ENCODE peak calls at places on chromosome 10, in five cellular contexts. Y, F, O, I and Z are unnamed samples.

GRCh38 chr10:14798631-14799030 is 23.9 kb upstream of the FAM107B start:
- DNase-seq in I (no peak), Y (no peak), O (no peak), F (no peak), Z (no peak)

GRCh38 chr10:97327348-97328294 is 6.9 kb downstream of the FRAT2 start:
- DNase-seq in I (no peak), O (no peak), F (no peak), Y (no peak), Z (no peak)

GRCh38 chr10:93851169-93851568 is 42.6 kb upstream of the SLC35G1 start:
- DNase-seq in F (no peak), I (no peak), Y (no peak), O (no peak), Z (no peak)

GRCh38 chr10:110423650-110424049 is 74.1 kb upstream of the DUSP5 start:
- DNase-seq in I (peak; percentile 57), O (no peak), F (no peak), Y (no peak), Z (no peak)

GRCh38 chr10:48466611-48467240 is 138.1 kb downstream of the ARHGAP22 start:
- DNase-seq in Y (no peak), O (no peak), F (no peak), I (no peak), Z (peak; percentile 38)

GRCh38 chr10:90138844-90139243 is 437.5 kb downstream of the KIF20B start:
- DNase-seq in Y (no peak), O (no peak), I (no peak), F (no peak), Z (no peak)

GRCh38 chr10:6274040-6274439 is 71.3 kb downstream of the PFKFB3 start:
- DNase-seq in Y (no peak), I (no peak), F (no peak), O (no peak), Z (no peak)

GRCh38 chr10:10326119-10326518 is 691.6 kb upstream of the CELF2 start:
- DNase-seq in O (peak; percentile 32), Y (no peak), I (no peak), F (no peak), Z (no peak)

GRCh38 chr10:73907841-73908517 is 3.0 kb upstream of the PLAU start:
- DNase-seq in O (peak; percentile 70), I (peak; percentile 67), F (no peak), Y (no peak), Z (no peak)

GRCh38 chr10:1256139-1256720 is 200.0 kb downstream of the WDR37 start:
- DNase-seq in Y (no peak), I (no peak), O (no peak), F (no peak), Z (no peak)

GRCh38 chr10:19719320-19719719 is 96.9 kb upstream of the PLXDC2 start:
- DNase-seq in I (no peak), F (no peak), Y (no peak), O (peak; percentile 92), Z (no peak)

GRCh38 chr10:11057448-11057847 is 39.8 kb downstream of the CELF2 start:
- DNase-seq in I (no peak), O (no peak), F (no peak), Y (no peak), Z (no peak)

GRCh38 chr10:73262105-73262730 is 9.8 kb upstream of the MRPS16 start:
- DNase-seq in I (no peak), Y (no peak), O (peak; percentile 80), F (no peak), Z (no peak)

GRCh38 chr10:131065673-131066331 is 245.7 kb downstream of the TCERG1L start:
- DNase-seq in O (no peak), F (no peak), Y (no peak), I (no peak), Z (no peak)

GRCh38 chr10:29657719-29658274 is 23.0 kb upstream of the SVIL start:
- DNase-seq in O (peak; percentile 53), Y (no peak), F (no peak), I (no peak), Z (no peak)

GRCh38 chr10:127243490-127244272 is 47.3 kb upstream of the INSYN2A start:
- DNase-seq in O (peak; percentile 4), Y (peak; percentile 43), F (peak; percentile 31), I (no peak), Z (no peak)

GRCh38 chr10:123203393-123204126 is 49.4 kb downstream of the BUB3 start:
- DNase-seq in I (no peak), Y (no peak), O (no peak), F (no peak), Z (no peak)

GRCh38 chr10:115931301-115931700 is 341.7 kb downstream of the GFRA1 start:
- DNase-seq in I (no peak), Y (no peak), F (no peak), O (no peak), Z (no peak)

GRCh38 chr10:27104919-27105318 is 4.6 kb upstream of the ANKRD26 start:
- DNase-seq in Y (no peak), I (no peak), F (no peak), O (no peak), Z (peak; percentile 9)

GRCh38 chr10:70830185-70830584 is 14.4 kb downstream of the SGPL1 start:
- DNase-seq in F (no peak), O (no peak), I (no peak), Y (no peak), Z (no peak)

GRCh38 chr10:47372726-47373125 is 11.4 kb downstream of the ZNF488 start:
- DNase-seq in I (no peak), Y (peak; percentile 10), F (no peak), O (no peak), Z (no peak)

GRCh38 chr10:70312972-70313371 is 29.2 kb upstream of the NPFFR1 start:
- DNase-seq in F (no peak), Y (no peak), O (no peak), I (no peak), Z (no peak)

GRCh38 chr10:68121862-68122261 is 12.6 kb downstream of the MYPN start:
- DNase-seq in I (no peak), O (no peak), Y (no peak), F (no peak), Z (no peak)

GRCh38 chr10:132206806-132207535 is 20.2 kb downstream of the DPYSL4 start:
- DNase-seq in O (no peak), F (no peak), I (no peak), Y (no peak), Z (no peak)
- TF ChIP-seq CTCF in O (no peak), F (no peak), I (no peak), Y (no peak), Z (no peak)

DNA sequence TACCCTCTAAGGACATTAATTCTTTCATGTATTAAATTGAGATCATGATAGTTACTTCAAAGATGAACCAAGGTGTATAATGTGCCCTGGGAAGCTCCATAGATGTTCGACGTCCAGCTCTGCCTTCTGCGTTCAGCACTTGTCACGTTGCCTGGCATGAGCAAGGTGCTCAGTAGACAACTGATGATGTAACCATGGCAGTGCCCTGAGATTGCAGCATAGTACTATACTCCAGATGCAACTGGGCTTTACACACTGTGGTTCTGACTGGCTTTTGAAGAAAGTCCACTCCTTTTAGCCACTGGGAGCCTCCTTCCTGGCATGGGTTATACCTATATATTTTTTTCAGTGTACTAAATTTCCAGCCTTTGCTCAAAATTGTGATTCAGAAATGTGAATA is 355.8 kb upstream of the SORCS1 start:
- DNase-seq in O (no peak), I (no peak), F (no peak), Y (no peak), Z (no peak)
- H3K9me3 ChIP-seq in O (no peaks in the 10 kb centered on the region), I (no peaks in the 10 kb centered on the region), F (no peaks in the 10 kb centered on the region), Y (no peaks in the 10 kb centered on the region), Z (no peaks in the 10 kb centered on the region)

GRCh38 chr10:69275444-69275843 is 2.9 kb upstream of the HK1 start:
- DNase-seq in O (no peak), F (no peak), Y (no peak), I (no peak), Z (no peak)
- H3K27ac ChIP-seq in O (no peak overlapping the region), F (no peak overlapping the region), Y (no peak overlapping the region), I (no peak overlapping the region), Z (no peak overlapping the region)

DNA sequence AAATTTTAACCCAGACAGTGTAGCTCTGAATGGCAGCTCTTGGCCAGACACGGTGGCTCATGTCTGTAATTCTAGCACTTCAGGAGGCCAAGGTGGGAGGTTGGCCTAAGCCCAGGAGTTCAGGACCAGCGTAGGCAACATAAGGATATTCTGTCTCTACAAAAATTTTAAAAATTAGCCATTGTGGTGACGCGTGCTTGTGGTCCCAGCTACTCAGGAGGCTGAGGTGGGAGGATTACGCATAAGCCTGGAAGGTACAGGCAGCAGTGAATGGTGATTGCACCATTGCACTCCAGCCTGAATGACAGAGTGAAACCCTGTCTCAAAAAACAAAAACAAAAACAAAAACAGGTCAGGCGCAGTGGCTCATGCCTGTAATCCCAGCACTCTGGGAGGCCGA is 50.0 kb downstream of the SUFU start:
- DNase-seq in Y (no peak), I (no peak), F (no peak), O (no peak), Z (no peak)
- TF ChIP-seq CTCF in Y (no peak), I (no peak), F (no peak), O (no peak), Z (no peak)

DNA sequence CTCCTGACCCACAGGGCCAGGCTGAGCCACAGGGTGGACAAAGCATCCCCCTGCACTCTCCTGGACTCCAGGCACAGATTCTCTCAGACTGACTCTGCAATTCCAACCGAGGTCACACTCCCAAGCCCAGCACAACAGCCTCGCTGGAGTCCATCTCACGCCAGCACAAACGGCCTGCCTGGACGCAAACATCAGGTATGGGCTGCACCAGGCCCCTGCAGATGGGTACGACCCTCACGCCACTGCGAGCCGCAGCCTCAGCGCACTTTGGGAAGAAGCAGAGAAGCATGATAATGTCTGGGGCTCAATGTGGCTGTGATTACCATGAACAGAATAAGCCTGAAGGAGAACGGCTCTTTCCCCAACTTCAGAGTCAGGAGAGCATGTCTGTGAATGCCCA is 66.4 kb upstream of the CFAP46 start:
- DNase-seq in I (no peak), O (no peak), F (no peak), Y (no peak), Z (no peak)
- H3K9me3 ChIP-seq in I (no peaks in the 10 kb centered on the region), O (peaks cover 2% of the 10 kb centered on the region), F (no peaks in the 10 kb centered on the region), Y (no peaks in the 10 kb centered on the region), Z (no peaks in the 10 kb centered on the region)

GRCh38 chr10:91162495-91163268 is 57.8 kb upstream of the PCGF5 start:
- DNase-seq in O (peak; percentile 20), F (peak; percentile 72), Y (peak; percentile 85), I (peak; percentile 89), Z (peak; percentile 88)
- H3K27ac ChIP-seq in O (peak overlapping the region; percentile 79), F (peak overlapping the region; percentile 89), Y (peak overlapping the region; percentile 82), I (peak overlapping the region; percentile 96), Z (peak overlapping the region; percentile 93)

GRCh38 chr10:57785546-57785945 is 482.1 kb downstream of the IPMK start:
- DNase-seq in F (no peak), Y (no peak), I (no peak), O (no peak), Z (no peak)
- TF ChIP-seq CTCF in F (no peak), Y (no peak), I (no peak), O (no peak), Z (no peak)

GRCh38 chr10:128494665-128495064 is 368.4 kb upstream of the MKI67 start:
- DNase-seq in Y (no peak), I (no peak), O (no peak), F (no peak), Z (no peak)
- H3K9me3 ChIP-seq in Y (no peaks in the 10 kb centered on the region), I (no peaks in the 10 kb centered on the region), O (peaks cover 8% of the 10 kb centered on the region), F (no peaks in the 10 kb centered on the region), Z (no peaks in the 10 kb centered on the region)